ENCODE peak calls at places on chromosome 21, in five cellular contexts. B, T, O, W and R are unnamed samples.

GRCh38 chr21:35190201-35190701 is 141.1 kb upstream of the RUNX1 start:
- DNase-seq in B (peak), T (no peak), O (no peak), W (no peak), R (no peak)

GRCh38 chr21:40846057-40846456 is 901 bp downstream of the DSCAM start:
- DNase-seq in B (no peak), T (no peak), O (no peak), W (no peak), R (no peak)

GRCh38 chr21:33967086-33967571 is 51.5 kb upstream of the ATP5PO start:
- DNase-seq in B (no peak), T (no peak), O (no peak), W (no peak), R (no peak)

GRCh38 chr21:39452207-39452964 is 616 bp downstream of the SH3BGR start:
- DNase-seq in B (peak), T (no peak), O (no peak), W (no peak), R (peak)

GRCh38 chr21:42746593-42747266 is 93.3 kb downstream of the PDE9A start:
- DNase-seq in B (no peak), T (peak), O (peak), W (no peak), R (no peak)

GRCh38 chr21:32329776-32330175 is 31.1 kb downstream of the MRAP start:
- DNase-seq in B (no peak), T (no peak), O (no peak), W (no peak), R (peak)

GRCh38 chr21:36835383-36835795 is 131.1 kb downstream of the HLCS start:
- DNase-seq in B (peak), T (no peak), O (no peak), W (peak), R (peak)

GRCh38 chr21:17889171-17889570 is 70.0 kb upstream of the C21orf91 start:
- DNase-seq in B (no peak), T (no peak), O (no peak), W (no peak), R (no peak)

GRCh38 chr21:33980276-33980916 is 64.8 kb upstream of the ATP5PO start:
- DNase-seq in B (no peak), T (no peak), O (no peak), W (no peak), R (no peak)

GRCh38 chr21:38254970-38255369 is 1.8 kb upstream of the KCNJ15 start:
- DNase-seq in B (no peak), T (no peak), O (no peak), W (no peak), R (no peak)

GRCh38 chr21:46151989-46152938 is 3.1 kb downstream of the FTCD start:
- DNase-seq in B (no peak), T (no peak), O (no peak), W (peak), R (no peak)

GRCh38 chr21:46155514-46156377 is at the start of gene FTCD:
- DNase-seq in B (no peak), T (peak), O (no peak), W (no peak), R (no peak)

GRCh38 chr21:37370152-37371040 is 3.8 kb downstream of the DYRK1A start:
- DNase-seq in B (peak), T (no peak), O (no peak), W (no peak), R (peak)

GRCh38 chr21:33856893-33857527 is 58.6 kb downstream of the ATP5PO start:
- DNase-seq in B (peak), T (no peak), O (no peak), W (no peak), R (no peak)

GRCh38 chr21:29534448-29534847 is 235.7 kb downstream of the BACH1 start:
- DNase-seq in B (no peak), T (no peak), O (no peak), W (no peak), R (no peak)

GRCh38 chr21:21232320-21232719 is 234.1 kb downstream of the NCAM2 start:
- DNase-seq in B (peak), T (no peak), O (no peak), W (peak), R (peak)

GRCh38 chr21:41526478-41527087 is 18.6 kb upstream of the TMPRSS2 start:
- DNase-seq in B (no peak), T (no peak), O (no peak), W (peak), R (no peak)

GRCh38 chr21:42313501-42313969 is 1.7 kb downstream of the TFF3 start:
- DNase-seq in B (no peak), T (no peak), O (no peak), W (peak), R (no peak)

GRCh38 chr21:35316933-35317332 is 267.8 kb upstream of the RUNX1 start:
- DNase-seq in B (no peak), T (no peak), O (no peak), W (no peak), R (no peak)

GRCh38 chr21:34908424-34909055 is 140.6 kb downstream of the RUNX1 start:
- DNase-seq in B (peak), T (no peak), O (no peak), W (no peak), R (no peak)

GRCh38 chr21:41827951-41828883 is 50.9 kb downstream of the PRDM15 start:
- DNase-seq in B (no peak), T (no peak), O (no peak), W (no peak), R (no peak)

GRCh38 chr21:37907076-37907475 is 9.2 kb downstream of the KCNJ6 start:
- DNase-seq in B (no peak), T (no peak), O (no peak), W (no peak), R (no peak)

GRCh38 chr21:44934797-44935532 is 4.9 kb upstream of the SLX9 start:
- DNase-seq in B (no peak), T (no peak), O (no peak), W (no peak), R (no peak)

GRCh38 chr21:44049182-44049581 is 37.1 kb downstream of the TRAPPC10 start:
- DNase-seq in B (no peak), T (no peak), O (no peak), W (no peak), R (no peak)

GRCh38 chr21:15015622-15016471 is 49.0 kb downstream of the NRIP1 start:
- DNase-seq in B (peak), T (no peak), O (no peak), W (no peak), R (peak)

GRCh38 chr21:44846485-44847260 is 26.8 kb downstream of the PTTG1IP start:
- DNase-seq in B (peak), T (peak), O (peak), W (peak), R (peak)

GRCh38 chr21:16588433-16588860 is 858.7 kb downstream of the USP25 start:
- DNase-seq in B (peak), T (no peak), O (no peak), W (peak), R (peak)

GRCh38 chr21:41366522-41367151 is 4.8 kb downstream of the MX2 start:
- DNase-seq in B (peak), T (no peak), O (no peak), W (peak), R (no peak)

GRCh38 chr21:41783476-41784150 is 16.8 kb upstream of the RIPK4 start:
- DNase-seq in B (peak), T (no peak), O (no peak), W (peak), R (peak)

GRCh38 chr21:41641821-41642368 is 125.0 kb downstream of the RIPK4 start:
- DNase-seq in B (peak), T (no peak), O (no peak), W (no peak), R (peak)

GRCh38 chr21:39670741-39671140 is 58.0 kb downstream of the B3GALT5 start:
- DNase-seq in B (peak), T (no peak), O (no peak), W (no peak), R (no peak)

GRCh38 chr21:14871861-14872260 is 192.9 kb downstream of the NRIP1 start:
- DNase-seq in B (no peak), T (no peak), O (no peak), W (peak), R (no peak)

GRCh38 chr21:42007541-42007940 is 2.6 kb downstream of the ZBTB21 start:
- DNase-seq in B (no peak), T (no peak), O (no peak), W (no peak), R (no peak)

GRCh38 chr21:31248598-31248997 is 95.5 kb downstream of the TIAM1 start:
- DNase-seq in B (no peak), T (no peak), O (no peak), W (no peak), R (no peak)

GRCh38 chr21:41845310-41846032 is 33.7 kb downstream of the PRDM15 start:
- DNase-seq in B (peak), T (no peak), O (no peak), W (no peak), R (no peak)